ENCODE peak calls at places on chromosome 2, in eight cellular contexts. M is left cardiac atrium; F is hepatic stellate cell; A is NCI-H748 treated with DMSO at 0.1 percent for 48 hours; H is NCI-H1417; B is stimulated activated CD8-positive, alpha-beta memory T cell treated with anti-CD3 and anti-CD28 coated beads, Interleukin-7, amount 100 ng/mL, for 1 hour; I is effector memory CD8-positive, alpha-beta T cell; W is stimulated activated CD4-positive, alpha-beta T cell treated with anti-CD3 and anti-CD28 coated beads, TNF-alpha, amount 100 ng/mL, for 4 hours. P is an unnamed sample.
A peak's percentile ranks its signal among the peaks of the same experiment; 100 is the strongest.

GRCh38 chr2:223692227-223692947 is 90.2 kb upstream of the SCG2 start:
- DNase-seq in W (no peak), A (peak; percentile 51), B (no peak), F (peak; percentile 54), I (no peak), M (peak; percentile 53), H (peak; percentile 8), P (no peak)

GRCh38 chr2:79638410-79638809 is 125.6 kb downstream of the CTNNA2 start:
- DNase-seq in H (no peak), W (no peak), M (no peak), F (no peak), I (no peak), A (peak; percentile 63), B (no peak), P (no peak)

GRCh38 chr2:25279091-25279651 is 62.6 kb downstream of the DNMT3A start:
- DNase-seq in I (no peak), A (no peak), F (no peak), M (peak; percentile 69), W (no peak), H (no peak), B (no peak), P (no peak)

GRCh38 chr2:41853427-41854191 is 194.2 kb upstream of the PKDCC start:
- DNase-seq in M (peak; percentile 37), B (no peak), I (no peak), W (no peak), F (peak; percentile 35), A (peak; percentile 21), H (peak; percentile 72), P (no peak)

GRCh38 chr2:64750001-64750816 is 96.5 kb upstream of the SERTAD2 start:
- DNase-seq in F (peak; percentile 22), H (peak; percentile 45), A (no peak), M (peak; percentile 54), W (peak; percentile 23), B (no peak), I (no peak), P (peak; percentile 29)

GRCh38 chr2:191866675-191867506 is 20.0 kb upstream of the CAVIN2 start:
- DNase-seq in H (no peak), W (no peak), F (peak; percentile 58), B (no peak), A (no peak), M (no peak), I (no peak), P (no peak)

GRCh38 chr2:23615216-23616020 is 230.4 kb downstream of the KLHL29 start:
- DNase-seq in I (no peak), A (no peak), F (no peak), M (no peak), B (no peak), W (no peak), H (no peak), P (no peak)

GRCh38 chr2:99572380-99572779 is 82.6 kb upstream of the REV1 start:
- DNase-seq in W (no peak), B (no peak), H (peak; percentile 62), F (no peak), M (no peak), I (no peak), A (peak; percentile 20), P (no peak)

GRCh38 chr2:64535024-64535423 is 10.9 kb downstream of the AFTPH start:
- DNase-seq in A (no peak), F (no peak), H (no peak), M (no peak), I (no peak), B (no peak), W (no peak), P (no peak)

GRCh38 chr2:47811668-47812067 is 28.7 kb downstream of the MSH6 start:
- DNase-seq in A (no peak), H (no peak), I (no peak), F (no peak), B (no peak), M (no peak), W (no peak), P (no peak)

GRCh38 chr2:41896186-41896846 is 151.5 kb upstream of the PKDCC start:
- DNase-seq in F (no peak), B (no peak), M (no peak), W (no peak), H (no peak), I (peak; percentile 53), A (no peak), P (peak; percentile 2)

GRCh38 chr2:197161738-197162137 is 148.8 kb downstream of the ANKRD44 start:
- DNase-seq in A (no peak), I (no peak), H (no peak), M (no peak), B (no peak), W (no peak), F (no peak), P (no peak)

GRCh38 chr2:226903179-226903578 is 67.3 kb downstream of the RHBDD1 start:
- DNase-seq in M (no peak), F (peak; percentile 72), H (no peak), I (no peak), B (no peak), W (no peak), A (no peak), P (no peak)

GRCh38 chr2:46003912-46004473 is 293.2 kb upstream of the EPAS1 start:
- DNase-seq in A (no peak), F (no peak), I (no peak), H (no peak), W (no peak), M (no peak), B (no peak), P (no peak)

GRCh38 chr2:219041252-219041651 is at the start of gene CFAP65:
- DNase-seq in M (peak; percentile 44), B (no peak), W (no peak), H (peak; percentile 38), A (peak; percentile 41), F (peak; percentile 63), I (no peak), P (no peak)

GRCh38 chr2:99707592-99707991 is 217.8 kb upstream of the REV1 start:
- DNase-seq in I (no peak), H (no peak), F (peak; percentile 23), A (no peak), W (no peak), M (no peak), B (no peak), P (no peak)

GRCh38 chr2:210172219-210172575 is 988 bp upstream of the KANSL1L start:
- DNase-seq in M (no peak), F (peak; percentile 11), W (no peak), B (no peak), I (no peak), A (peak; percentile 37), H (no peak), P (no peak)

GRCh38 chr2:30348825-30349224 is 98.2 kb upstream of the LCLAT1 start:
- DNase-seq in A (no peak), W (no peak), F (no peak), B (no peak), I (no peak), H (no peak), M (no peak), P (no peak)

GRCh38 chr2:118635891-118636290 is 211.6 kb downstream of the EN1 start:
- DNase-seq in A (no peak), M (no peak), W (no peak), B (no peak), I (no peak), H (no peak), F (no peak), P (no peak)

GRCh38 chr2:238100049-238100820 is at the start of gene ESPNL:
- DNase-seq in W (no peak), H (no peak), I (no peak), F (no peak), M (no peak), B (no peak), A (no peak), P (no peak)

GRCh38 chr2:10584843-10585475 is 104.8 kb downstream of the NOL10 start:
- DNase-seq in M (no peak), F (peak; percentile 82), B (no peak), A (no peak), H (no peak), I (no peak), W (no peak), P (no peak)

GRCh38 chr2:929965-930364 is 20.7 kb upstream of the SNTG2 start:
- DNase-seq in I (no peak), M (no peak), H (no peak), B (no peak), F (no peak), A (no peak), W (no peak), P (no peak)

GRCh38 chr2:36058953-36059352 is 296.6 kb upstream of the CRIM1 start:
- DNase-seq in M (no peak), B (no peak), H (no peak), I (no peak), W (no peak), A (no peak), F (no peak), P (no peak)

GRCh38 chr2:232447091-232447620 is 8.8 kb upstream of the ALPI start:
- DNase-seq in A (no peak), B (no peak), M (no peak), I (no peak), W (no peak), H (no peak), F (no peak), P (no peak)

GRCh38 chr2:237525559-237526157 is 38.6 kb downstream of the MLPH start:
- DNase-seq in F (no peak), A (no peak), H (no peak), M (no peak), W (no peak), B (no peak), I (no peak), P (no peak)

GRCh38 chr2:85936421-85937068 is 47.8 kb upstream of the ST3GAL5 start:
- DNase-seq in M (peak; percentile 33), A (no peak), F (no peak), I (no peak), B (no peak), W (no peak), H (no peak), P (no peak)

GRCh38 chr2:39615675-39616074 is 50.0 kb upstream of the TMEM178A start:
- DNase-seq in A (no peak), F (no peak), I (no peak), M (no peak), B (no peak), W (no peak), H (no peak), P (no peak)

GRCh38 chr2:206051912-206052311 is 34.1 kb downstream of the INO80D start:
- DNase-seq in H (no peak), I (no peak), F (no peak), A (no peak), W (no peak), M (no peak), B (no peak), P (no peak)

GRCh38 chr2:198134287-198134955 is 330.0 kb downstream of the PLCL1 start:
- DNase-seq in A (no peak), M (no peak), H (no peak), B (no peak), W (no peak), I (no peak), F (no peak), P (no peak)

GRCh38 chr2:20666364-20667150 is at the start of gene GDF7:
- DNase-seq in B (no peak), I (no peak), F (peak; percentile 53), H (no peak), A (no peak), M (peak; percentile 78), W (no peak), P (no peak)

GRCh38 chr2:240179186-240179815 is 38.8 kb upstream of the OTOS start:
- DNase-seq in H (no peak), I (no peak), B (no peak), W (no peak), M (no peak), A (no peak), F (no peak), P (no peak)

GRCh38 chr2:181106789-181107418 is 126.5 kb downstream of the UBE2E3 start:
- DNase-seq in M (no peak), B (no peak), A (no peak), W (no peak), F (peak; percentile 38), H (no peak), I (no peak), P (no peak)

GRCh38 chr2:101362777-101363176 is 24.5 kb downstream of the CREG2 start:
- DNase-seq in F (no peak), B (no peak), A (no peak), M (no peak), H (no peak), I (no peak), W (no peak), P (no peak)

GRCh38 chr2:200377774-200378336 is 71.4 kb downstream of the SPATS2L start:
- DNase-seq in H (peak; percentile 44), I (no peak), B (no peak), W (no peak), M (no peak), A (no peak), F (no peak), P (no peak)